ENCODE peak calls at places on chromosomes 3 and 15, in six cellular contexts. One of them, this sample, is unnamed. For H3K4me1, the result is how much of the 10 kb centered on the place peaks cover.

GRCh38 chr15:58447244-58448010 is 15.6 kb downstream of the LIPC start:
- DNase-seq in right lobe of liver: no peak
- DNase-seq in adipocyte: no peak
- DNase-seq in psoas muscle: no peak
- DNase-seq in colonic mucosa: no peak
- DNase-seq in PC-3: peak
- DNase-seq in this sample: no peak

GRCh38 chr15:101024111-101024695 is 105.0 kb downstream of the LRRK1 start:
- DNase-seq in PC-3: no peak
- DNase-seq in psoas muscle: no peak
- DNase-seq in adipocyte: peak
- DNase-seq in right lobe of liver: peak
- DNase-seq in colonic mucosa: peak
- DNase-seq in this sample: no peak

GRCh38 chr3:105823149-105823866 is 45.5 kb downstream of the CBLB start:
- DNase-seq in right lobe of liver: no peak
- DNase-seq in psoas muscle: no peak
- DNase-seq in adipocyte: peak
- DNase-seq in PC-3: peak
- DNase-seq in colonic mucosa: no peak
- DNase-seq in this sample: no peak

GRCh38 chr15:90387534-90388461 is at the start of gene IQGAP1:
- DNase-seq in adipocyte: peak
- DNase-seq in PC-3: peak
- DNase-seq in right lobe of liver: peak
- DNase-seq in psoas muscle: peak
- DNase-seq in colonic mucosa: peak
- DNase-seq in this sample: peak

GRCh38 chr15:62495670-62496328 is 330.7 kb upstream of the C2CD4B start:
- DNase-seq in PC-3: no peak
- DNase-seq in right lobe of liver: no peak
- DNase-seq in psoas muscle: peak
- DNase-seq in colonic mucosa: peak
- DNase-seq in adipocyte: peak
- DNase-seq in this sample: peak

GRCh38 chr15:40031300-40031699 is 7.7 kb downstream of the SRP14 start:
- DNase-seq in psoas muscle: no peak
- DNase-seq in colonic mucosa: no peak
- DNase-seq in PC-3: no peak
- DNase-seq in adipocyte: no peak
- DNase-seq in right lobe of liver: no peak
- DNase-seq in this sample: no peak

GRCh38 chr3:12948891-12949711 is 107.7 kb upstream of the RPL32 start:
- DNase-seq in PC-3: peak
- DNase-seq in adipocyte: peak
- DNase-seq in colonic mucosa: no peak
- DNase-seq in psoas muscle: no peak
- DNase-seq in right lobe of liver: no peak
- DNase-seq in this sample: peak

GRCh38 chr15:90660195-90660995 is 56.8 kb upstream of the BLM start:
- DNase-seq in right lobe of liver: peak
- DNase-seq in PC-3: peak
- DNase-seq in adipocyte: peak
- DNase-seq in colonic mucosa: peak
- DNase-seq in psoas muscle: peak
- DNase-seq in this sample: peak

GRCh38 chr3:153881201-153881600 is 240.0 kb upstream of the ARHGEF26 start:
- DNase-seq in adipocyte: no peak
- DNase-seq in PC-3: peak
- DNase-seq in right lobe of liver: no peak
- DNase-seq in colonic mucosa: no peak
- DNase-seq in psoas muscle: no peak
- DNase-seq in this sample: peak

GRCh38 chr15:64981812-64982431 is 7.8 kb downstream of the SPG21 start:
- DNase-seq in colonic mucosa: no peak
- DNase-seq in right lobe of liver: peak
- DNase-seq in adipocyte: no peak
- DNase-seq in PC-3: no peak
- DNase-seq in psoas muscle: no peak
- DNase-seq in this sample: no peak
- H3K4me1 ChIP-seq in colonic mucosa: under half
- H3K4me1 ChIP-seq in right lobe of liver: under half
- H3K4me1 ChIP-seq in adipocyte: under half
- H3K4me1 ChIP-seq in PC-3: under half
- H3K4me1 ChIP-seq in psoas muscle: under half
- H3K4me1 ChIP-seq in this sample: under half

DNA sequence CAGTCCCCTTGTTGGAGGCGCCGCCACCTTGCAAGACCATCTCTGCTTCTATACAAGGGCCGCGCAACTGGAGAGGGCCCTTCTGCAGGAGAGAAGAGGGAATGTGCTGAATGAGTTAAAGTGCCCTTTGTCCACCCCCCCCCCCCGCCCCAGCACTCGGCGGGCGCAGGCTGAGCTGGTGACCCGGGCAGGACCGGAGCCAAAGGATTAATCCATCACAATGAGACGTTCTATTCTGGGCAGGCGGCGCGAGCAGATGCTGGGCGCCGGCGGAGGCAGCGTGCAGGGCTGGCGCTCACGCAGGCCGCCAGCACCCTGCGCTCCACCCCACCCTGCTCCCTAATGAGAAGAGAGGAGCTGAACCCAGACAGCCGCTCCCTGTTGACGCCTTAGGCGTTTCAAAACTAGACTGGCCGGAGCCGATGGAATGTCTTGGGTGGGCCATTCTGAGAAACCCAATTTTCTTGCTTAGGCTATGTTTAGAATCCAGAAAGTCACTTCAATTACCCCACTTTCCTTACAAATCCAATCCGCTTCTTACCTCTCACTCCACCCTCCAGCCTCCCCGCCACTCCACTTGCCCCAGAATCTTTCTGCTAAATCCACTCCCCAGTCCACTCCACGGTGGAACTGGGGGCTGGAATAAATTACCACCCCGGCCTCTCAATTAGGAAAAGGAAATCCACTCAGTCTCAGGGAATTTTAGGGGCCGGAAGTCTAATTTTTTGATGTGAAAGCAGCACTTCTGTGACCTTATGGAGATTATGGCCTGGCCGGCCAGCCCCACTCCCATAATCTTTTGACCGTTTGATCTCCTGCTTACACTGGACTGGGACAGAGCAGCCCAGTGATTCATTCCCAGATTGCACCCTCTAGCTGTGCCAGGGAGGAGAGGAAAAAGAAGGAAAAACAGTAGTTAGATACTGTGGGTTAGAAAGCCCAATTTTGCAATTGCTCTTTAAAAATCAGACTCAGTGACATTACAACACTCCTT is 32.7 kb downstream of the GJD2 start:
- DNase-seq in PC-3: no peak
- DNase-seq in psoas muscle: peak
- DNase-seq in adipocyte: peak
- DNase-seq in right lobe of liver: peak
- DNase-seq in colonic mucosa: no peak
- DNase-seq in this sample: peak
- H3K4me1 ChIP-seq in PC-3: under half
- H3K4me1 ChIP-seq in psoas muscle: half or more
- H3K4me1 ChIP-seq in adipocyte: half or more
- H3K4me1 ChIP-seq in right lobe of liver: under half
- H3K4me1 ChIP-seq in colonic mucosa: under half
- H3K4me1 ChIP-seq in this sample: under half

GRCh38 chr3:181629029-181629428 is 82.7 kb upstream of the SOX2 start:
- DNase-seq in colonic mucosa: no peak
- DNase-seq in adipocyte: no peak
- DNase-seq in psoas muscle: no peak
- DNase-seq in right lobe of liver: no peak
- DNase-seq in PC-3: peak
- DNase-seq in this sample: no peak
- H3K4me1 ChIP-seq in colonic mucosa: under half
- H3K4me1 ChIP-seq in adipocyte: under half
- H3K4me1 ChIP-seq in psoas muscle: under half
- H3K4me1 ChIP-seq in right lobe of liver: under half
- H3K4me1 ChIP-seq in PC-3: under half
- H3K4me1 ChIP-seq in this sample: under half

GRCh38 chr3:37501906-37502305 is 327.5 kb upstream of the LRRFIP2 start:
- DNase-seq in psoas muscle: no peak
- DNase-seq in PC-3: no peak
- DNase-seq in right lobe of liver: no peak
- DNase-seq in colonic mucosa: no peak
- DNase-seq in adipocyte: no peak
- DNase-seq in this sample: no peak

GRCh38 chr3:37505415-37505814 is 331.0 kb upstream of the LRRFIP2 start:
- DNase-seq in colonic mucosa: no peak
- DNase-seq in psoas muscle: no peak
- DNase-seq in right lobe of liver: no peak
- DNase-seq in adipocyte: no peak
- DNase-seq in PC-3: no peak
- DNase-seq in this sample: no peak

GRCh38 chr3:37500518-37500917 is 326.1 kb upstream of the LRRFIP2 start:
- DNase-seq in PC-3: no peak
- DNase-seq in adipocyte: no peak
- DNase-seq in psoas muscle: no peak
- DNase-seq in right lobe of liver: no peak
- DNase-seq in colonic mucosa: no peak
- DNase-seq in this sample: no peak

GRCh38 chr3:37506968-37507535 is 332.7 kb upstream of the LRRFIP2 start:
- DNase-seq in adipocyte: no peak
- DNase-seq in colonic mucosa: no peak
- DNase-seq in psoas muscle: no peak
- DNase-seq in right lobe of liver: no peak
- DNase-seq in PC-3: no peak
- DNase-seq in this sample: peak

DNA sequence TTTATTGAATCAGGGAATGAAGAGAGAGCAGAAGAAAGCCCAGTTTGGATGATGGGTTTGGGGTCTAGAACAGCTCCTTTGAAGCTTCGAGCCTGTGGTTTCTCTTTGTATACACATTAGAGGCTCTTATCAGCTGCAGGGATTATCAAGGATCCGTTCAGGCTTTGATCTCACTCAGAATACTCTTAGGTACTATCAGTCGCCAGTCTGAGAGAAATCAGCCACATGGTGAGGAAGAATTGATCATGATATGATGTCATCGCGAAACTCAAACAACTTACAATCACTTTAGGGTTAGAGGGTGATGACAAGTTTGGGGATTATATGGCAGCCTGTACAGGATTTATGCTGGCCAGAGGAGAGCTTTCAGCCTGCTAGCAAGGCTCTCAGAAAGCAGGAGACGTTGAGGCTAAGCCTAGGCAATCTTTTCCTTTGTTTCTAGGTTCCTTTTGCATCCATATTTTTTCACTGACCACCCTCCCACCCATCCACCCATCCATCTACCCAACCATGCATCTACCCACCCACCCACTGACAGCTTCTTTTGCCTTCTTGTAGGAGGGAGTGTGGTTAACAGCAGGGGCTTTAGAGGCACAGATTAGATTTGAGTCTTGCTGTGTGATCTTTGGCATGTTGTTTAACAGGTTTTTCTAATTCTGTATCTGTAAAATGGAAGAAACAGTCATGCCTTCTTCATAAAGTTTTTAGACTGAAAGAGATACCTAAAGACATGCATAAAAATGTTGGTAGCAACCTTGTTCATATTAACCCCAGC is 330.4 kb upstream of the LRRFIP2 start:
- DNase-seq in psoas muscle: no peak
- DNase-seq in colonic mucosa: no peak
- DNase-seq in right lobe of liver: no peak
- DNase-seq in adipocyte: no peak
- DNase-seq in PC-3: no peak
- DNase-seq in this sample: no peak
- H3K4me1 ChIP-seq in psoas muscle: under half
- H3K4me1 ChIP-seq in colonic mucosa: under half
- H3K4me1 ChIP-seq in right lobe of liver: under half
- H3K4me1 ChIP-seq in adipocyte: under half
- H3K4me1 ChIP-seq in PC-3: under half
- H3K4me1 ChIP-seq in this sample: under half

GRCh38 chr3:188171682-188172467 is 17.9 kb downstream of the LPP start:
- DNase-seq in psoas muscle: no peak
- DNase-seq in adipocyte: no peak
- DNase-seq in colonic mucosa: no peak
- DNase-seq in PC-3: no peak
- DNase-seq in right lobe of liver: no peak
- DNase-seq in this sample: no peak
- H3K4me1 ChIP-seq in psoas muscle: under half
- H3K4me1 ChIP-seq in adipocyte: under half
- H3K4me1 ChIP-seq in colonic mucosa: under half
- H3K4me1 ChIP-seq in PC-3: under half
- H3K4me1 ChIP-seq in right lobe of liver: under half
- H3K4me1 ChIP-seq in this sample: under half

GRCh38 chr3:127720985-127721384 is 48.2 kb downstream of the ABTB1 start:
- DNase-seq in right lobe of liver: no peak
- DNase-seq in PC-3: no peak
- DNase-seq in adipocyte: no peak
- DNase-seq in psoas muscle: no peak
- DNase-seq in colonic mucosa: no peak
- DNase-seq in this sample: no peak
- H3K4me1 ChIP-seq in right lobe of liver: under half
- H3K4me1 ChIP-seq in PC-3: under half
- H3K4me1 ChIP-seq in adipocyte: under half
- H3K4me1 ChIP-seq in psoas muscle: under half
- H3K4me1 ChIP-seq in colonic mucosa: under half
- H3K4me1 ChIP-seq in this sample: under half